ENCODE peak calls at places on chromosome 12, in seven cellular contexts. One of them, this sample, is unnamed. For H3K4me1, the result is how much of the 10 kb centered on the place peaks cover.

GRCh38 chr12:132359551-132359950 is 30.2 kb upstream of the GALNT9 start:
- DNase-seq in mesendoderm: no peak
- DNase-seq in tibial artery: no peak
- DNase-seq in pancreas: no peak
- DNase-seq in effector memory CD4-positive, alpha-beta T cell: no peak
- DNase-seq in HCT116: no peak
- DNase-seq in Panc1: no peak
- DNase-seq in this sample: no peak

GRCh38 chr12:10849425-10849878 is at the start of gene PRR4:
- DNase-seq in Panc1: no peak
- DNase-seq in pancreas: no peak
- DNase-seq in effector memory CD4-positive, alpha-beta T cell: no peak
- DNase-seq in HCT116: no peak
- DNase-seq in mesendoderm: no peak
- DNase-seq in tibial artery: no peak
- DNase-seq in this sample: no peak

GRCh38 chr12:121573949-121574520 is 6.8 kb downstream of the KDM2B start:
- DNase-seq in HCT116: no peak
- DNase-seq in effector memory CD4-positive, alpha-beta T cell: no peak
- DNase-seq in Panc1: no peak
- DNase-seq in mesendoderm: no peak
- DNase-seq in pancreas: no peak
- DNase-seq in tibial artery: no peak
- DNase-seq in this sample: no peak

GRCh38 chr12:108175310-108175709 is 46.2 kb downstream of the WSCD2 start:
- DNase-seq in HCT116: no peak
- DNase-seq in mesendoderm: no peak
- DNase-seq in tibial artery: no peak
- DNase-seq in Panc1: no peak
- DNase-seq in effector memory CD4-positive, alpha-beta T cell: no peak
- DNase-seq in pancreas: no peak
- DNase-seq in this sample: no peak

GRCh38 chr12:88067301-88067700 is 38.1 kb upstream of the C12orf50 start:
- DNase-seq in pancreas: no peak
- DNase-seq in HCT116: no peak
- DNase-seq in Panc1: no peak
- DNase-seq in tibial artery: no peak
- DNase-seq in mesendoderm: no peak
- DNase-seq in effector memory CD4-positive, alpha-beta T cell: no peak
- DNase-seq in this sample: no peak

GRCh38 chr12:124667671-124668337 is 100.4 kb upstream of the NCOR2 start:
- DNase-seq in mesendoderm: no peak
- DNase-seq in HCT116: no peak
- DNase-seq in effector memory CD4-positive, alpha-beta T cell: no peak
- DNase-seq in Panc1: no peak
- DNase-seq in pancreas: no peak
- DNase-seq in tibial artery: no peak
- DNase-seq in this sample: no peak

GRCh38 chr12:49428652-49429549 is 61.6 kb downstream of the SPATS2 start:
- DNase-seq in effector memory CD4-positive, alpha-beta T cell: no peak
- DNase-seq in HCT116: peak
- DNase-seq in tibial artery: no peak
- DNase-seq in mesendoderm: peak
- DNase-seq in Panc1: no peak
- DNase-seq in pancreas: no peak
- DNase-seq in this sample: no peak

GRCh38 chr12:24565300-24565699 is 383.6 kb downstream of the BCAT1 start:
- DNase-seq in pancreas: no peak
- DNase-seq in Panc1: no peak
- DNase-seq in effector memory CD4-positive, alpha-beta T cell: no peak
- DNase-seq in HCT116: no peak
- DNase-seq in mesendoderm: peak
- DNase-seq in tibial artery: no peak
- DNase-seq in this sample: no peak

GRCh38 chr12:58943079-58943478 is 22.8 kb upstream of the LRIG3 start:
- DNase-seq in HCT116: no peak
- DNase-seq in mesendoderm: no peak
- DNase-seq in pancreas: no peak
- DNase-seq in tibial artery: no peak
- DNase-seq in Panc1: no peak
- DNase-seq in effector memory CD4-positive, alpha-beta T cell: no peak
- DNase-seq in this sample: no peak

GRCh38 chr12:112317481-112317880 is 64.8 kb downstream of the HECTD4 start:
- DNase-seq in pancreas: no peak
- DNase-seq in tibial artery: no peak
- DNase-seq in mesendoderm: no peak
- DNase-seq in HCT116: no peak
- DNase-seq in Panc1: no peak
- DNase-seq in effector memory CD4-positive, alpha-beta T cell: no peak
- DNase-seq in this sample: no peak

GRCh38 chr12:2982361-2982760 is 23.2 kb downstream of the TEAD4 start:
- DNase-seq in HCT116: no peak
- DNase-seq in Panc1: no peak
- DNase-seq in pancreas: peak
- DNase-seq in tibial artery: no peak
- DNase-seq in mesendoderm: no peak
- DNase-seq in effector memory CD4-positive, alpha-beta T cell: no peak
- DNase-seq in this sample: peak

GRCh38 chr12:89980236-89980635 is 271.6 kb upstream of the ATP2B1 start:
- DNase-seq in Panc1: no peak
- DNase-seq in HCT116: no peak
- DNase-seq in mesendoderm: no peak
- DNase-seq in tibial artery: peak
- DNase-seq in pancreas: no peak
- DNase-seq in effector memory CD4-positive, alpha-beta T cell: no peak
- DNase-seq in this sample: no peak

GRCh38 chr12:123391546-123392343 is 7.8 kb downstream of the KMT5A start:
- DNase-seq in HCT116: no peak
- DNase-seq in tibial artery: no peak
- DNase-seq in Panc1: no peak
- DNase-seq in effector memory CD4-positive, alpha-beta T cell: no peak
- DNase-seq in mesendoderm: no peak
- DNase-seq in pancreas: no peak
- DNase-seq in this sample: no peak

GRCh38 chr12:104374071-104374470 is 70.5 kb downstream of the EID3 start:
- DNase-seq in HCT116: no peak
- DNase-seq in Panc1: no peak
- DNase-seq in tibial artery: no peak
- DNase-seq in mesendoderm: no peak
- DNase-seq in pancreas: no peak
- DNase-seq in effector memory CD4-positive, alpha-beta T cell: no peak
- DNase-seq in this sample: no peak

GRCh38 chr12:9864913-9865675 is 4.1 kb downstream of the CLEC2B start:
- DNase-seq in tibial artery: no peak
- DNase-seq in mesendoderm: no peak
- DNase-seq in HCT116: no peak
- DNase-seq in effector memory CD4-positive, alpha-beta T cell: no peak
- DNase-seq in Panc1: no peak
- DNase-seq in pancreas: no peak
- DNase-seq in this sample: no peak

GRCh38 chr12:101793401-101793800 is 37.4 kb downstream of the GNPTAB start:
- DNase-seq in effector memory CD4-positive, alpha-beta T cell: no peak
- DNase-seq in Panc1: peak
- DNase-seq in mesendoderm: no peak
- DNase-seq in HCT116: no peak
- DNase-seq in tibial artery: no peak
- DNase-seq in pancreas: no peak
- DNase-seq in this sample: no peak

GRCh38 chr12:103197725-103198388 is 240.4 kb downstream of the ASCL1 start:
- DNase-seq in HCT116: no peak
- DNase-seq in tibial artery: no peak
- DNase-seq in pancreas: no peak
- DNase-seq in mesendoderm: no peak
- DNase-seq in Panc1: no peak
- DNase-seq in effector memory CD4-positive, alpha-beta T cell: no peak
- DNase-seq in this sample: no peak

GRCh38 chr12:108532061-108532848 is 17.2 kb downstream of the FICD start:
- DNase-seq in mesendoderm: no peak
- DNase-seq in Panc1: no peak
- DNase-seq in HCT116: no peak
- DNase-seq in pancreas: no peak
- DNase-seq in tibial artery: no peak
- DNase-seq in effector memory CD4-positive, alpha-beta T cell: no peak
- DNase-seq in this sample: no peak

GRCh38 chr12:117051380-117051779 is 47.8 kb downstream of the TESC start:
- DNase-seq in Panc1: no peak
- DNase-seq in effector memory CD4-positive, alpha-beta T cell: no peak
- DNase-seq in mesendoderm: no peak
- DNase-seq in HCT116: no peak
- DNase-seq in pancreas: no peak
- DNase-seq in tibial artery: no peak
- DNase-seq in this sample: no peak

GRCh38 chr12:117053050-117053400 is 46.2 kb downstream of the TESC start:
- DNase-seq in Panc1: no peak
- DNase-seq in HCT116: no peak
- DNase-seq in tibial artery: no peak
- DNase-seq in mesendoderm: no peak
- DNase-seq in effector memory CD4-positive, alpha-beta T cell: no peak
- DNase-seq in pancreas: no peak
- DNase-seq in this sample: no peak

GRCh38 chr12:117053597-117054201 is 45.5 kb downstream of the TESC start:
- DNase-seq in tibial artery: no peak
- DNase-seq in HCT116: no peak
- DNase-seq in effector memory CD4-positive, alpha-beta T cell: no peak
- DNase-seq in Panc1: no peak
- DNase-seq in mesendoderm: no peak
- DNase-seq in pancreas: no peak
- DNase-seq in this sample: no peak

GRCh38 chr12:117052386-117053049 is 46.7 kb downstream of the TESC start:
- DNase-seq in Panc1: no peak
- DNase-seq in effector memory CD4-positive, alpha-beta T cell: no peak
- DNase-seq in pancreas: no peak
- DNase-seq in tibial artery: no peak
- DNase-seq in mesendoderm: no peak
- DNase-seq in HCT116: no peak
- DNase-seq in this sample: no peak

GRCh38 chr12:117054279-117054678 is 44.9 kb downstream of the TESC start:
- DNase-seq in pancreas: no peak
- DNase-seq in tibial artery: no peak
- DNase-seq in mesendoderm: no peak
- DNase-seq in HCT116: no peak
- DNase-seq in Panc1: no peak
- DNase-seq in effector memory CD4-positive, alpha-beta T cell: no peak
- DNase-seq in this sample: no peak
- H3K4me1 ChIP-seq in pancreas: under half
- H3K4me1 ChIP-seq in tibial artery: under half
- H3K4me1 ChIP-seq in mesendoderm: under half
- H3K4me1 ChIP-seq in HCT116: under half
- H3K4me1 ChIP-seq in Panc1: under half
- H3K4me1 ChIP-seq in effector memory CD4-positive, alpha-beta T cell: under half
- H3K4me1 ChIP-seq in this sample: under half

DNA sequence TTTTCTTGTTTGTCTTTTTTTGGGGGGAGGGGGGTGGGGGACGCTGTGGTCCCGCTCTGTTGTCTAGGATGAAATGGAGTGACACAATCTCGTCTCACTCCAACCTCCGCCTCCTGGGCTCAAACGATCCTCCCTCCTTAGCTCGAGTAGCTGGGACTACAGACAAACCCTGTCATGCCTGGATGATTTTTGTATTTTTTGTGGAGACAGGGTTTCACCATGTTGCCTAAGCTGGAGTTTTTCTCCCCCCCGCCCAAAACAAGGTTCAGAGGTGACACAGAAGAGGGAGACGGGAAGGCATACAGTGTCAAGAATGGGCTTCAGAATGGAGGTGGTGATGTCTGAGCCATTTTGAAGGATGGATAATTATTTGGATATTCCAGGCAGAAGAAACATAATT is 116.9 kb upstream of the ATF1 start:
- DNase-seq in Panc1: no peak
- DNase-seq in pancreas: no peak
- DNase-seq in mesendoderm: no peak
- DNase-seq in HCT116: no peak
- DNase-seq in tibial artery: no peak
- DNase-seq in effector memory CD4-positive, alpha-beta T cell: no peak
- DNase-seq in this sample: no peak
- H3K27ac ChIP-seq in Panc1: no peak
- H3K27ac ChIP-seq in pancreas: no peak
- H3K27ac ChIP-seq in mesendoderm: no peak
- H3K27ac ChIP-seq in HCT116: peak
- H3K27ac ChIP-seq in tibial artery: no peak
- H3K27ac ChIP-seq in effector memory CD4-positive, alpha-beta T cell: no peak
- H3K27ac ChIP-seq in this sample: no peak

DNA sequence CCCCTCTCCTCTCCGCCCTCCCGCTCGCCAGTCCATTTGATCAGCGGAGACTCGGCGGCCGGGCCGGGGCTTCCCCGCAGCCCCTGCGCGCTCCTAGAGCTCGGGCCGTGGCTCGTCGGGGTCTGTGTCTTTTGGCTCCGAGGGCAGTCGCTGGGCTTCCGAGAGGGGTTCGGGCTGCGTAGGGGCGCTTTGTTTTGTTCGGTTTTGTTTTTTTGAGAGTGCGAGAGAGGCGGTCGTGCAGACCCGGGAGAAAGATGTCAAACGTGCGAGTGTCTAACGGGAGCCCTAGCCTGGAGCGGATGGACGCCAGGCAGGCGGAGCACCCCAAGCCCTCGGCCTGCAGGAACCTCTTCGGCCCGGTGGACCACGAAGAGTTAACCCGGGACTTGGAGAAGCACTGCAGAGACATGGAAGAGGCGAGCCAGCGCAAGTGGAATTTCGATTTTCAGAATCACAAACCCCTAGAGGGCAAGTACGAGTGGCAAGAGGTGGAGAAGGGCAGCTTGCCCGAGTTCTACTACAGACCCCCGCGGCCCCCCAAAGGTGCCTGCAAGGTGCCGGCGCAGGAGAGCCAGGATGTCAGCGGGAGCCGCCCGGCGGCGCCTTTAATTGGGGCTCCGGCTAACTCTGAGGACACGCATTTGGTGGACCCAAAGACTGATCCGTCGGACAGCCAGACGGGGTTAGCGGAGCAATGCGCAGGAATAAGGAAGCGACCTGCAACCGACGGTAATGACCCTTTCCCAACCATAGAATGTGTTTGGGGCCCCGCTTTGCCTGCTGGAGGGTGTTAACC is 616 bp downstream of the CDKN1B start:
- DNase-seq in tibial artery: peak
- DNase-seq in effector memory CD4-positive, alpha-beta T cell: no peak
- DNase-seq in mesendoderm: peak
- DNase-seq in Panc1: no peak
- DNase-seq in HCT116: no peak
- DNase-seq in pancreas: peak
- DNase-seq in this sample: peak
- H3K4me1 ChIP-seq in tibial artery: under half
- H3K4me1 ChIP-seq in effector memory CD4-positive, alpha-beta T cell: under half
- H3K4me1 ChIP-seq in mesendoderm: under half
- H3K4me1 ChIP-seq in Panc1: under half
- H3K4me1 ChIP-seq in HCT116: half or more
- H3K4me1 ChIP-seq in pancreas: under half
- H3K4me1 ChIP-seq in this sample: under half

DNA sequence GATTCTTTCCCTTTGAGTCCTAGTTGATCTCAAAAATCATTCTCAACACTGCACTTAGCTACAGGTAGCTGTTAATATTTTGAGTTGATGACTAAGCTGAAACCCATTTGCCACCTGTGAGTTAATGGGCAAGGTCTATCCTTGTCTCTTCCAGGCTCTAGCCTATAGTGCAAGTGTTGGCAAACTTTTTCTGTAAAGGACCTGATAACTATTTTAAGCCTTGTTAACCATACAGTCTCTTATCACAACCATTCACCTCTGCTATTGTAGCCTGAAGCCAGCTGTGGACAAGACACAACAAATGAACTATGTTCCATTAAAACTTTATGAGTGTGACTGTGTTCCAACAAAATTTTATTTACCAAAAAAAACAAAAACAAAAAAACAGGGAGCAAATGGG is 19.4 kb downstream of the RAP1B start:
- DNase-seq in Panc1: no peak
- DNase-seq in effector memory CD4-positive, alpha-beta T cell: no peak
- DNase-seq in mesendoderm: no peak
- DNase-seq in pancreas: no peak
- DNase-seq in tibial artery: no peak
- DNase-seq in HCT116: no peak
- DNase-seq in this sample: no peak
- H3K27ac ChIP-seq in Panc1: peak
- H3K27ac ChIP-seq in effector memory CD4-positive, alpha-beta T cell: no peak
- H3K27ac ChIP-seq in mesendoderm: no peak
- H3K27ac ChIP-seq in pancreas: no peak
- H3K27ac ChIP-seq in tibial artery: no peak
- H3K27ac ChIP-seq in HCT116: no peak
- H3K27ac ChIP-seq in this sample: no peak

This sample was measured in testis.